ENCODE peak calls at places on chromosome 13, in four cellular contexts. A is CD8-positive, alpha-beta memory T cell; H is Panc1; N is breast epithelium. C is an unnamed sample.

GRCh38 chr13:39498471-39499114 is 104.4 kb downstream of the LHFPL6 start:
- DNase-seq in N (no peak), H (no peak), A (no peak), C (no peak)

GRCh38 chr13:112733661-112734379 is 44.0 kb downstream of the ATP11A start:
- DNase-seq in H (no peak), N (no peak), A (no peak), C (no peak)

GRCh38 chr13:31595568-31595967 is 143.8 kb upstream of the RXFP2 start:
- DNase-seq in N (no peak), H (no peak), A (no peak), C (no peak)

GRCh38 chr13:60013166-60013565 is 150.6 kb downstream of the DIAPH3 start:
- DNase-seq in H (no peak), A (no peak), N (no peak), C (no peak)

GRCh38 chr13:33017410-33017929 is 1.2 kb downstream of the KL start:
- DNase-seq in H (peak; percentile 5), A (peak; percentile 5), N (no peak), C (no peak)

GRCh38 chr13:25598421-25598820 is 226.6 kb downstream of the ATP8A2 start:
- DNase-seq in N (no peak), H (no peak), A (no peak), C (no peak)

GRCh38 chr13:24307211-24308067 is 1.9 kb upstream of the C1QTNF9 start:
- DNase-seq in N (no peak), A (no peak), H (no peak), C (no peak)

GRCh38 chr13:52599853-52600603 is 42.2 kb upstream of the HNRNPA1L2 start:
- DNase-seq in H (no peak), N (no peak), A (no peak), C (no peak)

GRCh38 chr13:91714726-91715334 is 316.4 kb downstream of the GPC5 start:
- DNase-seq in H (no peak), A (no peak), N (no peak), C (no peak)

GRCh38 chr13:97386832-97387486 is 47.0 kb upstream of the RAP2A start:
- DNase-seq in N (no peak), A (no peak), H (no peak), C (no peak)

GRCh38 chr13:100075700-100076587 is 12.9 kb upstream of the PCCA start:
- DNase-seq in A (no peak), H (no peak), N (no peak), C (no peak)

GRCh38 chr13:27997904-27998522 is 9.5 kb upstream of the URAD start:
- DNase-seq in A (no peak), H (no peak), N (no peak), C (peak; percentile 70)

GRCh38 chr13:94947965-94948371 is 235.6 kb upstream of the SOX21 start:
- DNase-seq in N (no peak), H (no peak), A (no peak), C (no peak)

GRCh38 chr13:34352958-34353357 is 535.0 kb downstream of the RFC3 start:
- DNase-seq in H (no peak), N (no peak), A (no peak), C (no peak)

DNA sequence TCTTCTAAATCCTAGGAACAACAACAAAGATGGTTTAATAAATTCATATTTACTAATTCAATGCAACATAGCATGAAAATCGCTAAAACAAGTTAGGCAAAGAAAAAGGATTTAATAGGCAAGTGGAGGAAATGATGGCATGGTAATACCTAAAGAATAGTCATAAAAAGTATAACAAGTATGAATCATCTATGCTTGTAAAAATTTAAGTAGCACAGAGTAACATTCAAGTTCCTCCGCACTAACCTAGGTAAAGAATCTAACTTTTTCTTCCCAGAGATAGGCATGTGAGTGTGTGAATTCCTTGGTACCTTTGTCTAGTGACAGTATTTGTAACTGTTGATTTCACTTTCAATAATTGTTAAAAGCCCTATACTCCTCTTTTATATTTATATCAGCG is 42.6 kb downstream of the RCBTB2 start:
- DNase-seq in N (no peak), H (no peak), A (no peak), C (no peak)
- H3K4me1 ChIP-seq in N (peaks cover 14% of the 10 kb centered on the region), H (no peaks in the 10 kb centered on the region), A (peaks cover 69% of the 10 kb centered on the region), C (no peaks in the 10 kb centered on the region)

GRCh38 chr13:44157614-44158013 is 216.0 kb upstream of the SERP2 start:
- DNase-seq in N (no peak), A (no peak), H (no peak), C (no peak)

GRCh38 chr13:44158741-44159632 is 214.6 kb upstream of the SERP2 start:
- DNase-seq in N (no peak), A (no peak), H (no peak), C (no peak)

GRCh38 chr13:44155422-44156293 is 218.0 kb upstream of the SERP2 start:
- DNase-seq in N (peak; percentile 45), A (no peak), H (no peak), C (no peak)

GRCh38 chr13:44158055-44158655 is 215.5 kb upstream of the SERP2 start:
- DNase-seq in H (no peak), N (no peak), A (no peak), C (no peak)

GRCh38 chr13:44156294-44156658 is 217.3 kb upstream of the SERP2 start:
- DNase-seq in N (no peak), A (no peak), H (no peak), C (no peak)
- H3K4me1 ChIP-seq in N (no peaks in the 10 kb centered on the region), A (no peaks in the 10 kb centered on the region), H (no peaks in the 10 kb centered on the region), C (no peaks in the 10 kb centered on the region)

DNA sequence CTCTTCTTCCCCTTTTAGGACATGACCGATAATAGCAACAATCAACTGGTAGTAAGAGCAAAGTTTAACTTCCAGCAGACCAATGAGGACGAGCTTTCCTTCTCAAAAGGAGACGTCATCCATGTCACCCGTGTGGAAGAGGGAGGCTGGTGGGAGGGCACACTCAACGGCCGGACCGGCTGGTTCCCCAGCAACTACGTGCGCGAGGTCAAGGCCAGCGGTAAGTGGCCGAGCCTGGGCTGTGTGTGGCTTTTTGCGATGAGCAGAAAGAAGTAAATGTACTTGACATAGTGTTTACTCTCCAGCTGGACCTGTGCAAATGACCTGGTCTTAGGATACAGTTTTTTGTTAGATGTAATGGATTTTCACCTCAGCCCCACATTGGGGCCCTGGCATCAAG is 102.6 kb downstream of the ARHGEF7 start:
- DNase-seq in H (no peak), A (no peak), N (no peak), C (no peak)
- H3K4me1 ChIP-seq in H (no peaks in the 10 kb centered on the region), A (no peaks in the 10 kb centered on the region), N (no peaks in the 10 kb centered on the region), C (no peaks in the 10 kb centered on the region)

GRCh38 chr13:63542704-63543215 is 2127.1 kb upstream of the PCDH20 start:
- DNase-seq in N (no peak), H (no peak), A (no peak), C (no peak)
- H3K4me1 ChIP-seq in N (no peaks in the 10 kb centered on the region), H (no peaks in the 10 kb centered on the region), A (no peaks in the 10 kb centered on the region), C (no peaks in the 10 kb centered on the region)

GRCh38 chr13:98970293-98970692 is 7.6 kb downstream of the DOCK9 start:
- DNase-seq in N (no peak), H (no peak), A (no peak), C (no peak)
- H3K4me1 ChIP-seq in N (peaks cover 8% of the 10 kb centered on the region), H (peaks cover 11% of the 10 kb centered on the region), A (peaks cover 40% of the 10 kb centered on the region), C (peaks cover 31% of the 10 kb centered on the region)